ENCODE peak calls at places on chromosome 18, in four cellular contexts. T, W, D and E are unnamed samples.

GRCh38 chr18:45627204-45627526 is 11.9 kb downstream of the SLC14A2 start:
- DNase-seq in T (no peak), W (no peak), D (no peak), E (no peak)

GRCh38 chr18:10559566-10560456 is 34.0 kb downstream of the NAPG start:
- DNase-seq in T (no peak), W (peak; percentile 8), D (no peak), E (no peak)

GRCh38 chr18:22241806-22242440 is 72.5 kb downstream of the GATA6 start:
- DNase-seq in T (no peak), W (no peak), D (no peak), E (no peak)

GRCh38 chr18:46152436-46152807 is 48.2 kb downstream of the HAUS1 start:
- DNase-seq in T (no peak), W (peak; percentile 71), D (no peak), E (no peak)

GRCh38 chr18:22559414-22560282 is 141.9 kb upstream of the CTAGE1 start:
- DNase-seq in T (peak; percentile 51), W (peak; percentile 71), D (no peak), E (no peak)

GRCh38 chr18:47604041-47604440 is 326.4 kb downstream of the SMAD2 start:
- DNase-seq in T (no peak), W (no peak), D (no peak), E (no peak)

GRCh38 chr18:51275712-51276473 is 78.4 kb upstream of the MEX3C start:
- DNase-seq in T (no peak), W (peak; percentile 15), D (no peak), E (no peak)

GRCh38 chr18:52156166-52156565 is 183.8 kb upstream of the DCC start:
- DNase-seq in T (no peak), W (no peak), D (no peak), E (no peak)

GRCh38 chr18:3067213-3068118 is 54.5 kb upstream of the LPIN2 start:
- DNase-seq in T (no peak), W (no peak), D (no peak), E (no peak)

GRCh38 chr18:32910694-32911296 is 138.0 kb upstream of the KLHL14 start:
- DNase-seq in T (peak; percentile 37), W (peak; percentile 53), D (no peak), E (no peak)

GRCh38 chr18:57425096-57425495 is 10.1 kb upstream of the ONECUT2 start:
- DNase-seq in T (no peak), W (no peak), D (no peak), E (no peak)

GRCh38 chr18:35267809-35268208 is 22.2 kb downstream of the ZSCAN30 start:
- DNase-seq in T (peak; percentile 49), W (no peak), D (no peak), E (peak; percentile 33)